ENCODE peak calls at places on chromosomes 5 and 9, in seven cellular contexts. K is NT2/D1, L is T-helper 2 cell, Q is NCI-H460, A is AG04449, I is heart right ventricle, F is H7. J is an unnamed sample.

GRCh38 chr5:124393564-124394379 is 352.7 kb downstream of the ZNF608 start:
- DNase-seq in L (no peak), K (no peak), Q (no peak), A (no peak), F (no peak), I (no peak), J (no peak)

GRCh38 chr5:32144637-32145207 is 29.4 kb downstream of the GOLPH3 start:
- DNase-seq in I (peak), F (no peak), A (no peak), Q (no peak), K (no peak), L (no peak), J (no peak)

GRCh38 chr5:157459715-157460599 is at the start of gene NIPAL4:
- DNase-seq in K (no peak), F (peak), Q (no peak), L (no peak), A (no peak), I (no peak), J (no peak)

GRCh38 chr9:15416880-15417279 is 5.8 kb upstream of the SNAPC3 start:
- DNase-seq in K (peak), F (peak), Q (peak), A (no peak), I (no peak), L (peak), J (no peak)

GRCh38 chr9:106634641-106635040 is 228.3 kb upstream of the ZNF462 start:
- DNase-seq in F (no peak), Q (no peak), I (no peak), K (no peak), L (no peak), A (no peak), J (no peak)

GRCh38 chr9:132129535-132129934 is 32.3 kb upstream of the NTNG2 start:
- DNase-seq in L (no peak), I (no peak), Q (no peak), F (peak), K (no peak), A (no peak), J (no peak)

GRCh38 chr5:65185468-65185867 is 296.3 kb downstream of the ADAMTS6 start:
- DNase-seq in I (no peak), K (no peak), A (no peak), F (no peak), L (no peak), Q (no peak), J (no peak)

GRCh38 chr5:68953885-68954617 is 139.8 kb upstream of the SLC30A5 start:
- DNase-seq in L (no peak), Q (no peak), K (no peak), A (no peak), I (no peak), F (no peak), J (no peak)

GRCh38 chr5:126368239-126368812 is 54.9 kb upstream of the GRAMD2B start:
- DNase-seq in K (peak), I (no peak), A (no peak), Q (no peak), L (no peak), F (peak), J (peak)

GRCh38 chr5:61575103-61575502 is 243.0 kb downstream of the ZSWIM6 start:
- DNase-seq in L (no peak), K (no peak), A (peak), F (no peak), Q (no peak), I (no peak), J (no peak)

J was measured in Caki2.